ENCODE peak calls at places on chromosomes 16 and 17, in ten cellular contexts. One of them, this sample, is unnamed.

GRCh38 chr16:1276580-1276878 is 20.7 kb downstream of the TPSD1 start:
- DNase-seq in GM06990: no peak
- DNase-seq in esophagus squamous epithelium: no peak
- DNase-seq in BJ: no peak
- DNase-seq in lung: no peak
- DNase-seq in CD8-positive, alpha-beta memory T cell: no peak
- DNase-seq in DND-41: no peak
- DNase-seq in cardiac muscle cell: no peak
- DNase-seq in heart left ventricle: no peak
- DNase-seq in HL-60: no peak
- DNase-seq in this sample: no peak

GRCh38 chr17:45703348-45703747 is 80.8 kb upstream of the CRHR1 start:
- DNase-seq in CD8-positive, alpha-beta memory T cell: no peak
- DNase-seq in heart left ventricle: no peak
- DNase-seq in GM06990: no peak
- DNase-seq in DND-41: no peak
- DNase-seq in HL-60: no peak
- DNase-seq in lung: no peak
- DNase-seq in esophagus squamous epithelium: no peak
- DNase-seq in cardiac muscle cell: no peak
- DNase-seq in BJ: no peak
- DNase-seq in this sample: no peak

GRCh38 chr17:45052052-45052772 is 780 bp upstream of the DCAKD start:
- DNase-seq in lung: peak
- DNase-seq in CD8-positive, alpha-beta memory T cell: peak
- DNase-seq in DND-41: peak
- DNase-seq in cardiac muscle cell: peak
- DNase-seq in BJ: no peak
- DNase-seq in heart left ventricle: peak
- DNase-seq in GM06990: peak
- DNase-seq in HL-60: peak
- DNase-seq in esophagus squamous epithelium: no peak
- DNase-seq in this sample: no peak

GRCh38 chr17:74758846-74759163 is 10.4 kb downstream of the NHERF1 start:
- DNase-seq in HL-60: peak
- DNase-seq in esophagus squamous epithelium: no peak
- DNase-seq in lung: no peak
- DNase-seq in DND-41: peak
- DNase-seq in GM06990: no peak
- DNase-seq in cardiac muscle cell: no peak
- DNase-seq in CD8-positive, alpha-beta memory T cell: no peak
- DNase-seq in BJ: no peak
- DNase-seq in heart left ventricle: no peak
- DNase-seq in this sample: no peak

GRCh38 chr16:85422124-85422373 is 191.1 kb upstream of the GSE1 start:
- DNase-seq in esophagus squamous epithelium: no peak
- DNase-seq in BJ: no peak
- DNase-seq in lung: no peak
- DNase-seq in CD8-positive, alpha-beta memory T cell: no peak
- DNase-seq in heart left ventricle: no peak
- DNase-seq in GM06990: no peak
- DNase-seq in DND-41: no peak
- DNase-seq in HL-60: no peak
- DNase-seq in cardiac muscle cell: no peak
- DNase-seq in this sample: no peak

GRCh38 chr16:9091867-9092281 is 430 bp downstream of the HAPSTR1 start:
- DNase-seq in DND-41: peak
- DNase-seq in lung: peak
- DNase-seq in heart left ventricle: peak
- DNase-seq in cardiac muscle cell: peak
- DNase-seq in BJ: no peak
- DNase-seq in GM06990: peak
- DNase-seq in HL-60: peak
- DNase-seq in CD8-positive, alpha-beta memory T cell: peak
- DNase-seq in esophagus squamous epithelium: no peak
- DNase-seq in this sample: no peak

GRCh38 chr16:73878616-73879015 is 418.0 kb upstream of the PSMD7 start:
- DNase-seq in DND-41: no peak
- DNase-seq in heart left ventricle: no peak
- DNase-seq in HL-60: peak
- DNase-seq in esophagus squamous epithelium: no peak
- DNase-seq in BJ: peak
- DNase-seq in GM06990: no peak
- DNase-seq in cardiac muscle cell: peak
- DNase-seq in CD8-positive, alpha-beta memory T cell: no peak
- DNase-seq in lung: no peak
- DNase-seq in this sample: peak

GRCh38 chr16:19281246-19281645 is 4.3 kb upstream of the CLEC19A start:
- DNase-seq in cardiac muscle cell: no peak
- DNase-seq in HL-60: no peak
- DNase-seq in heart left ventricle: no peak
- DNase-seq in DND-41: no peak
- DNase-seq in CD8-positive, alpha-beta memory T cell: no peak
- DNase-seq in lung: no peak
- DNase-seq in GM06990: no peak
- DNase-seq in BJ: no peak
- DNase-seq in esophagus squamous epithelium: no peak
- DNase-seq in this sample: no peak

GRCh38 chr17:80358861-80359260 is 56.1 kb upstream of the ENDOV start:
- DNase-seq in HL-60: no peak
- DNase-seq in lung: no peak
- DNase-seq in DND-41: no peak
- DNase-seq in BJ: no peak
- DNase-seq in heart left ventricle: no peak
- DNase-seq in GM06990: no peak
- DNase-seq in esophagus squamous epithelium: no peak
- DNase-seq in cardiac muscle cell: no peak
- DNase-seq in CD8-positive, alpha-beta memory T cell: no peak
- DNase-seq in this sample: no peak

GRCh38 chr16:57260294-57260929 is 15.4 kb downstream of the ARL2BP start:
- DNase-seq in cardiac muscle cell: no peak
- DNase-seq in BJ: peak
- DNase-seq in CD8-positive, alpha-beta memory T cell: no peak
- DNase-seq in lung: no peak
- DNase-seq in heart left ventricle: peak
- DNase-seq in HL-60: no peak
- DNase-seq in GM06990: peak
- DNase-seq in DND-41: peak
- DNase-seq in esophagus squamous epithelium: no peak
- DNase-seq in this sample: peak

GRCh38 chr16:85610446-85611204 is 2.5 kb upstream of the GSE1 start:
- DNase-seq in HL-60: peak
- DNase-seq in heart left ventricle: peak
- DNase-seq in BJ: peak
- DNase-seq in lung: peak
- DNase-seq in CD8-positive, alpha-beta memory T cell: peak
- DNase-seq in GM06990: peak
- DNase-seq in esophagus squamous epithelium: peak
- DNase-seq in cardiac muscle cell: peak
- DNase-seq in DND-41: peak
- DNase-seq in this sample: peak

GRCh38 chr17:81432873-81433451 is 37.7 kb downstream of the BAHCC1 start:
- DNase-seq in HL-60: no peak
- DNase-seq in BJ: no peak
- DNase-seq in esophagus squamous epithelium: no peak
- DNase-seq in DND-41: no peak
- DNase-seq in heart left ventricle: no peak
- DNase-seq in lung: peak
- DNase-seq in GM06990: no peak
- DNase-seq in CD8-positive, alpha-beta memory T cell: no peak
- DNase-seq in cardiac muscle cell: no peak
- DNase-seq in this sample: no peak

GRCh38 chr17:39867891-39868553 is at the start of gene ZPBP2:
- DNase-seq in lung: no peak
- DNase-seq in heart left ventricle: no peak
- DNase-seq in CD8-positive, alpha-beta memory T cell: peak
- DNase-seq in DND-41: no peak
- DNase-seq in cardiac muscle cell: no peak
- DNase-seq in BJ: no peak
- DNase-seq in GM06990: peak
- DNase-seq in HL-60: no peak
- DNase-seq in esophagus squamous epithelium: no peak
- DNase-seq in this sample: no peak

GRCh38 chr17:41648411-41649195 is 24.2 kb upstream of the KRT17 start:
- DNase-seq in HL-60: peak
- DNase-seq in GM06990: peak
- DNase-seq in BJ: no peak
- DNase-seq in esophagus squamous epithelium: peak
- DNase-seq in lung: peak
- DNase-seq in DND-41: peak
- DNase-seq in heart left ventricle: peak
- DNase-seq in cardiac muscle cell: peak
- DNase-seq in CD8-positive, alpha-beta memory T cell: peak
- DNase-seq in this sample: peak

GRCh38 chr17:44353656-44354331 is 8.7 kb downstream of the GRN start:
- DNase-seq in heart left ventricle: no peak
- DNase-seq in esophagus squamous epithelium: no peak
- DNase-seq in CD8-positive, alpha-beta memory T cell: peak
- DNase-seq in lung: no peak
- DNase-seq in GM06990: no peak
- DNase-seq in HL-60: no peak
- DNase-seq in BJ: no peak
- DNase-seq in DND-41: no peak
- DNase-seq in cardiac muscle cell: peak
- DNase-seq in this sample: no peak

GRCh38 chr16:56988161-56988947 is 1.0 kb upstream of the NLRC5 start:
- DNase-seq in HL-60: no peak
- DNase-seq in cardiac muscle cell: no peak
- DNase-seq in lung: no peak
- DNase-seq in BJ: no peak
- DNase-seq in heart left ventricle: no peak
- DNase-seq in esophagus squamous epithelium: no peak
- DNase-seq in DND-41: no peak
- DNase-seq in CD8-positive, alpha-beta memory T cell: no peak
- DNase-seq in GM06990: no peak
- DNase-seq in this sample: no peak

GRCh38 chr16:65817066-65817465 is 549.4 kb upstream of the CDH5 start:
- DNase-seq in lung: no peak
- DNase-seq in heart left ventricle: no peak
- DNase-seq in GM06990: no peak
- DNase-seq in DND-41: no peak
- DNase-seq in esophagus squamous epithelium: no peak
- DNase-seq in cardiac muscle cell: no peak
- DNase-seq in CD8-positive, alpha-beta memory T cell: no peak
- DNase-seq in HL-60: no peak
- DNase-seq in BJ: no peak
- DNase-seq in this sample: no peak

GRCh38 chr16:88700636-88701482 is 5.3 kb downstream of the RNF166 start:
- DNase-seq in lung: peak
- DNase-seq in DND-41: peak
- DNase-seq in cardiac muscle cell: no peak
- DNase-seq in esophagus squamous epithelium: peak
- DNase-seq in heart left ventricle: peak
- DNase-seq in BJ: no peak
- DNase-seq in CD8-positive, alpha-beta memory T cell: peak
- DNase-seq in GM06990: peak
- DNase-seq in HL-60: peak
- DNase-seq in this sample: peak
- H3K4me3 ChIP-seq in lung: no peak
- H3K4me3 ChIP-seq in DND-41: peak
- H3K4me3 ChIP-seq in cardiac muscle cell: no peak
- H3K4me3 ChIP-seq in esophagus squamous epithelium: peak
- H3K4me3 ChIP-seq in heart left ventricle: peak
- H3K4me3 ChIP-seq in BJ: no peak
- H3K4me3 ChIP-seq in CD8-positive, alpha-beta memory T cell: peak
- H3K4me3 ChIP-seq in GM06990: peak
- H3K4me3 ChIP-seq in HL-60: peak
- H3K4me3 ChIP-seq in this sample: no peak

GRCh38 chr17:66491213-66491612 is 188.8 kb downstream of the PRKCA start:
- DNase-seq in esophagus squamous epithelium: no peak
- DNase-seq in cardiac muscle cell: no peak
- DNase-seq in CD8-positive, alpha-beta memory T cell: no peak
- DNase-seq in lung: no peak
- DNase-seq in heart left ventricle: no peak
- DNase-seq in DND-41: peak
- DNase-seq in BJ: no peak
- DNase-seq in GM06990: no peak
- DNase-seq in HL-60: no peak
- DNase-seq in this sample: no peak
- H3K4me3 ChIP-seq in esophagus squamous epithelium: no peak
- H3K4me3 ChIP-seq in cardiac muscle cell: no peak
- H3K4me3 ChIP-seq in CD8-positive, alpha-beta memory T cell: no peak
- H3K4me3 ChIP-seq in lung: no peak
- H3K4me3 ChIP-seq in heart left ventricle: no peak
- H3K4me3 ChIP-seq in DND-41: no peak
- H3K4me3 ChIP-seq in BJ: no peak
- H3K4me3 ChIP-seq in GM06990: no peak
- H3K4me3 ChIP-seq in HL-60: no peak
- H3K4me3 ChIP-seq in this sample: no peak

DNA sequence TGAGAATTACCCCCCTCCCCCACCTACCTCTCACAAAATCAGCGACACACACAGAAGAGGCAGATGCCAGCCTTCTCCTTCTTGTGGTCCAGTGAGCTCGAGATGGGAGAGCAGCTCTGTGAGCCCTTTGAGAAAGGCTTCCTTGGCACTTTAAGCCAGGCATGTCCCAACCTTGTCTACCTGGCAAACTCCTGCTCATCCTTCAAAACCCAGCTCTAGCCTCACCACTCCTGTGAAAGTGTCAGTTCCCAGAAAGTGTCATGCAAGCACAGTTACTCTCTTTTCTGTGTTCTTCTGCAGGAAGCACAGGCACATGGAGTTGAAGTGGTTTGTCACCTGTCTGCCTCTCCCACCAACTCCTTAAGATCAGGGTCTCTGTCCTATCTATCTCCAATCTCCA is 1.6 kb downstream of the TMEM98 start:
- DNase-seq in CD8-positive, alpha-beta memory T cell: no peak
- DNase-seq in HL-60: no peak
- DNase-seq in cardiac muscle cell: no peak
- DNase-seq in BJ: no peak
- DNase-seq in GM06990: no peak
- DNase-seq in lung: no peak
- DNase-seq in heart left ventricle: no peak
- DNase-seq in DND-41: no peak
- DNase-seq in esophagus squamous epithelium: no peak
- DNase-seq in this sample: no peak
- H3K4me3 ChIP-seq in CD8-positive, alpha-beta memory T cell: no peak
- H3K4me3 ChIP-seq in HL-60: no peak
- H3K4me3 ChIP-seq in cardiac muscle cell: peak
- H3K4me3 ChIP-seq in BJ: peak
- H3K4me3 ChIP-seq in GM06990: no peak
- H3K4me3 ChIP-seq in lung: no peak
- H3K4me3 ChIP-seq in heart left ventricle: peak
- H3K4me3 ChIP-seq in DND-41: no peak
- H3K4me3 ChIP-seq in esophagus squamous epithelium: no peak
- H3K4me3 ChIP-seq in this sample: peak

DNA sequence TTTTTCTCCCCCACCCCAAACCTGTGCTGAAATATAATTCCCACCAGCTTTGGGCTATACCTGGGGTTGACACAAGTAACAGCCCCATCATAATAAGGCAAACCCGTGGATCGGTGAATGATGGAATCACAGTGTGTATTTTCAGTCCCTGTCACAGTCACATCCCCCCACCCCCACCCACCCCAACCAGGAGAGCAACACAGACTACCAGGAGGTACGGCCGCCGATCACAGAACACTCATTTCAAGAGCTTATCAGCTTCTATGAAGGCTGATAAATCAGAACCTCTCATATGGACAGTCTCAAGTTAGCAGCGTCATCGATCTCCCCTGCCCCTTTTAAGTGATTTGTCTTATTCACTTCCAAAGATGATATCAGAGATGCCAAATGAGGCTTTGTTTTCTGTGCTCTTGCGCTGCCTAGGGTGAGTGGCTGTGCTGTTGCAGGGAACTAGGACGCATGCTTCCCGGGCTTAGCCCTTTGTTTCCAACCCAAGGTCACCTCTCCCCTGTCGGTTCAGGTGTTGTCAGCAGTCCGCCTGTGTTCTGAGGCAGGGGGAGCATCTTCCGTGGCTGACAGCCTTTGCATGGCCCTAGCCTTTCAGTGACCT is 26.8 kb upstream of the PMFBP1 start:
- DNase-seq in CD8-positive, alpha-beta memory T cell: no peak
- DNase-seq in heart left ventricle: no peak
- DNase-seq in esophagus squamous epithelium: no peak
- DNase-seq in DND-41: no peak
- DNase-seq in BJ: no peak
- DNase-seq in GM06990: no peak
- DNase-seq in lung: no peak
- DNase-seq in HL-60: no peak
- DNase-seq in cardiac muscle cell: peak
- DNase-seq in this sample: no peak
- H3K4me3 ChIP-seq in CD8-positive, alpha-beta memory T cell: no peak
- H3K4me3 ChIP-seq in heart left ventricle: no peak
- H3K4me3 ChIP-seq in esophagus squamous epithelium: no peak
- H3K4me3 ChIP-seq in DND-41: no peak
- H3K4me3 ChIP-seq in BJ: no peak
- H3K4me3 ChIP-seq in GM06990: no peak
- H3K4me3 ChIP-seq in lung: no peak
- H3K4me3 ChIP-seq in HL-60: no peak
- H3K4me3 ChIP-seq in cardiac muscle cell: no peak
- H3K4me3 ChIP-seq in this sample: no peak

This sample was measured in skeletal muscle cell.